ENCODE peak calls at places on chromosomes 13 and 19, in five cellular contexts. N is thoracic aorta; D is stimulated activated CD4-positive, alpha-beta T cell treated with anti-CD3 and anti-CD28 coated beads, TNF-alpha, amount 100 ng/mL, for 48 hours; G is GM12878; B is heart right ventricle. A is an unnamed sample.

GRCh38 chr19:1104452-1105216 is 840 bp downstream of the GPX4 start:
- DNase-seq in N (no peak), D (no peak), G (no peak), B (peak), A (peak)

GRCh38 chr19:32652893-32653625 is 21.9 kb downstream of the ANKRD27 start:
- DNase-seq in N (no peak), D (no peak), G (no peak), B (peak), A (no peak)

GRCh38 chr19:703651-704446 is 4.9 kb upstream of the PALM start:
- DNase-seq in N (peak), D (peak), G (no peak), B (peak), A (peak)

GRCh38 chr19:38845374-38846024 is 4.3 kb downstream of the HNRNPL start:
- DNase-seq in N (no peak), D (no peak), G (no peak), B (no peak), A (no peak)

GRCh38 chr19:45152504-45153338 is 8.1 kb downstream of the NKPD1 start:
- DNase-seq in N (no peak), D (no peak), G (no peak), B (peak), A (no peak)

GRCh38 chr13:48281556-48281955 is 22.0 kb upstream of the RB1 start:
- DNase-seq in N (no peak), D (no peak), G (no peak), B (no peak), A (peak)

GRCh38 chr13:83065136-83065535 is 817.1 kb downstream of the SLITRK1 start:
- DNase-seq in N (peak), D (no peak), G (no peak), B (no peak), A (no peak)

GRCh38 chr13:68185767-68186166 is 955.6 kb upstream of the PCDH9 start:
- DNase-seq in N (no peak), D (no peak), G (no peak), B (no peak), A (no peak)

GRCh38 chr19:21202865-21203494 is 61.1 kb downstream of the ZNF431 start:
- DNase-seq in N (no peak), D (no peak), G (peak), B (peak), A (peak)